ENCODE peak calls at places on chromosomes 16 and 17, in four cellular contexts. G is neural progenitor cell, B is ascending aorta, V is AG09309. W is an unnamed sample.

GRCh38 chr16:65600629-65601028 is 478.8 kb upstream of the CDH11 start:
- DNase-seq in G (peak; percentile 9), B (no peak), V (peak; percentile 4), W (no peak)

GRCh38 chr17:65564793-65565192 is 3.3 kb upstream of the AXIN2 start:
- DNase-seq in G (peak; percentile 52), B (peak; percentile 73), V (no peak), W (peak; percentile 27)

GRCh38 chr17:50123649-50124349 is 6.2 kb downstream of the SAMD14 start:
- DNase-seq in G (peak; percentile 33), B (no peak), V (no peak), W (no peak)

GRCh38 chr17:41532947-41533570 is 5.0 kb upstream of the KRT19 start:
- DNase-seq in G (no peak), B (no peak), V (no peak), W (no peak)

GRCh38 chr17:14471052-14471451 is 170.2 kb downstream of the HS3ST3B1 start:
- DNase-seq in G (no peak), B (no peak), V (peak; percentile 45), W (no peak)

GRCh38 chr17:18143044-18143936 is 34.7 kb downstream of the MYO15A start:
- DNase-seq in G (peak; percentile 81), B (no peak), V (no peak), W (no peak)

GRCh38 chr17:75695141-75695829 is 26.0 kb upstream of the ITGB4 start:
- DNase-seq in G (no peak), B (no peak), V (no peak), W (no peak)

GRCh38 chr16:13767215-13767614 is 152.7 kb upstream of the ERCC4 start:
- DNase-seq in G (peak; percentile 69), B (no peak), V (no peak), W (no peak)

GRCh38 chr17:15261063-15261817 is 3.9 kb downstream of the PMP22 start:
- DNase-seq in G (peak; percentile 85), B (peak; percentile 83), V (no peak), W (no peak)

GRCh38 chr16:9665851-9666271 is 516.4 kb downstream of the GRIN2A start:
- DNase-seq in G (no peak), B (no peak), V (no peak), W (no peak)

GRCh38 chr17:71098071-71098470 is 928.7 kb downstream of the KCNJ2 start:
- DNase-seq in G (no peak), B (no peak), V (no peak), W (no peak)

GRCh38 chr17:28745052-28745776 is 1.4 kb downstream of the TRAF4 start:
- DNase-seq in G (peak; percentile 85), B (no peak), V (no peak), W (no peak)

GRCh38 chr17:40550608-40551007 is 14.7 kb downstream of the CCR7 start:
- DNase-seq in G (no peak), B (peak; percentile 79), V (no peak), W (no peak)

GRCh38 chr16:71501562-71501961 is 12.4 kb upstream of the ZNF19 start:
- DNase-seq in G (no peak), B (no peak), V (no peak), W (no peak)

GRCh38 chr16:57619606-57620315 is 8.7 kb upstream of the ADGRG1 start:
- DNase-seq in G (no peak), B (no peak), V (no peak), W (no peak)

W was measured in cerebellar nuclear complex.